ENCODE peak calls at places on chromosomes 16 and 17, in five cellular contexts. O is Calu3; A is stimulated activated CD4-positive, alpha-beta T cell treated with anti-CD3 and anti-CD28 coated beads, Interleukin-4, amount 100 ng/mL, for 24 hours; K is Caki2; I is epithelial cell of esophagus. E is an unnamed sample.

GRCh38 chr16:52066951-52067350 is 480.0 kb downstream of the TOX3 start:
- DNase-seq in O (no peak), A (no peak), K (no peak), I (no peak), E (no peak)

GRCh38 chr17:77319211-77320031 is 178.7 kb downstream of the SEC14L1 start:
- DNase-seq in O (peak), A (peak), K (peak), I (peak), E (peak)

GRCh38 chr16:1559446-1559975 is 26.0 kb downstream of the TMEM204 start:
- DNase-seq in O (no peak), A (peak), K (no peak), I (no peak), E (no peak)

GRCh38 chr16:10877472-10877946 is 507 bp downstream of the CIITA start:
- DNase-seq in O (no peak), A (no peak), K (no peak), I (no peak), E (no peak)

GRCh38 chr16:637081-638018 is 1.2 kb upstream of the METTL26 start:
- DNase-seq in O (peak), A (peak), K (no peak), I (peak), E (no peak)

GRCh38 chr17:60392845-60393702 is 1.1 kb upstream of the USP32 start:
- DNase-seq in O (peak), A (peak), K (peak), I (peak), E (peak)

GRCh38 chr16:30956601-30957455 is 726 bp upstream of the SETD1A start:
- DNase-seq in O (peak), A (peak), K (peak), I (peak), E (peak)

GRCh38 chr16:4116328-4117249 is at the start of gene ADCY9:
- DNase-seq in O (peak), A (peak), K (peak), I (peak), E (peak)

GRCh38 chr17:34616148-34616547 is 36.8 kb downstream of the TMEM132E start:
- DNase-seq in O (no peak), A (no peak), K (no peak), I (no peak), E (no peak)

GRCh38 chr16:68993885-68994284 is 111.6 kb upstream of the HAS3 start:
- DNase-seq in O (peak), A (no peak), K (peak), I (peak), E (peak)